ENCODE peak calls at places on chromosomes 5 and 9, in seven cellular contexts. I is GM19239; P is upper lobe of left lung; X is posterior vena cava; D is stimulated activated CD4-positive, alpha-beta T cell treated with anti-CD3 and anti-CD28 coated beads, TNF-alpha, amount 100 ng/mL, for 1 hour; Y is NCI-H1694 treated with DMSO at 0.1 percent for 48 hours; U is CD8-positive, alpha-beta memory T cell. Q is an unnamed sample.

GRCh38 chr5:99706160-99706559 is 777.4 kb upstream of the CHD1 start:
- DNase-seq in I (no peak), P (no peak), X (peak; percentile 59), D (no peak), Y (no peak), U (no peak), Q (no peak)

GRCh38 chr5:72242796-72243475 is 77.1 kb downstream of the MRPS27 start:
- DNase-seq in I (no peak), P (no peak), X (no peak), D (no peak), Y (peak; percentile 92), U (no peak), Q (no peak)

GRCh38 chr9:35962126-35962906 is 4.4 kb upstream of the OR2S2 start:
- DNase-seq in I (no peak), P (no peak), X (no peak), D (no peak), Y (no peak), U (no peak), Q (peak; percentile 69)

GRCh38 chr5:74916831-74917710 is 50.9 kb upstream of the FAM169A start:
- DNase-seq in I (no peak), P (peak; percentile 27), X (no peak), D (no peak), Y (no peak), U (no peak), Q (no peak)

GRCh38 chr5:41843456-41844112 is 26.6 kb downstream of the OXCT1 start:
- DNase-seq in I (no peak), P (no peak), X (no peak), D (no peak), Y (peak; percentile 60), U (peak; percentile 16), Q (peak; percentile 86)

GRCh38 chr5:73122875-73123810 is 2.8 kb downstream of the TMEM171 start:
- DNase-seq in I (no peak), P (no peak), X (peak; percentile 75), D (no peak), Y (no peak), U (no peak), Q (peak; percentile 87)

GRCh38 chr9:108040783-108041182 is 551.2 kb upstream of the KLF4 start:
- DNase-seq in I (no peak), P (no peak), X (no peak), D (no peak), Y (no peak), U (no peak), Q (peak; percentile 38)

GRCh38 chr5:160621503-160621902 is 199.8 kb downstream of the PTTG1 start:
- DNase-seq in I (no peak), P (no peak), X (no peak), D (no peak), Y (no peak), U (no peak), Q (no peak)

GRCh38 chr5:58133631-58134296 is 326.1 kb downstream of the PLK2 start:
- DNase-seq in I (no peak), P (no peak), X (no peak), D (no peak), Y (no peak), U (no peak), Q (peak; percentile 75)

GRCh38 chr5:42870882-42871418 is 59.3 kb upstream of the SELENOP start:
- DNase-seq in I (no peak), P (no peak), X (no peak), D (no peak), Y (no peak), U (no peak), Q (peak; percentile 3)

GRCh38 chr9:4417578-4418325 is 72.5 kb upstream of the SLC1A1 start:
- DNase-seq in I (no peak), P (no peak), X (no peak), D (no peak), Y (no peak), U (no peak), Q (peak; percentile 74)

GRCh38 chr5:27855491-27855890 is 817.1 kb upstream of the CDH9 start:
- DNase-seq in I (no peak), P (no peak), X (no peak), D (no peak), Y (no peak), U (no peak), Q (no peak)

GRCh38 chr5:159805021-159805420 is 111.3 kb upstream of the ADRA1B start:
- DNase-seq in I (no peak), P (no peak), X (no peak), D (no peak), Y (peak; percentile 8), U (no peak), Q (no peak)

GRCh38 chr5:154590093-154590724 is 112.2 kb upstream of the HAND1 start:
- DNase-seq in I (no peak), P (no peak), X (no peak), D (no peak), Y (no peak), U (no peak), Q (no peak)

GRCh38 chr5:73336366-73336765 is 112.2 kb downstream of the FOXD1 start:
- DNase-seq in I (no peak), P (no peak), X (no peak), D (no peak), Y (no peak), U (no peak), Q (peak; percentile 18)